ENCODE peak calls at places on chromosomes 7 and 10, in four cellular contexts. Y is transverse colon, A is tibial nerve, B is H1. L is an unnamed sample. For H3K4me1, the result is how much of the 10 kb centered on the place peaks cover.

GRCh38 chr10:80900661-80901060 is 363.0 kb downstream of the SH2D4B start:
- DNase-seq in A (no peak), Y (no peak), B (no peak), L (no peak)

GRCh38 chr7:79420464-79420863 is 33.0 kb downstream of the MAGI2 start:
- DNase-seq in A (peak), Y (no peak), B (no peak), L (no peak)

GRCh38 chr10:119896061-119896655 is 3.6 kb downstream of the SEC23IP start:
- DNase-seq in B (no peak), A (peak), Y (no peak), L (no peak)

GRCh38 chr7:151876899-151877777 is at the start of gene PRKAG2:
- DNase-seq in B (no peak), Y (peak), A (peak), L (peak)

GRCh38 chr10:43226441-43226840 is 40.4 kb downstream of the RASGEF1A start:
- DNase-seq in B (no peak), Y (peak), A (no peak), L (no peak)

GRCh38 chr7:145644426-145645154 is 472.0 kb upstream of the CNTNAP2 start:
- DNase-seq in Y (no peak), B (no peak), A (no peak), L (no peak)

GRCh38 chr7:27419581-27420177 is 177.1 kb downstream of the EVX1 start:
- DNase-seq in B (no peak), A (no peak), Y (no peak), L (no peak)

GRCh38 chr7:44158060-44158872 is 17.1 kb upstream of the MYL7 start:
- DNase-seq in Y (no peak), B (no peak), A (no peak), L (no peak)

GRCh38 chr7:151542606-151543130 is 23.0 kb upstream of the RHEB start:
- DNase-seq in Y (no peak), A (no peak), B (no peak), L (no peak)

GRCh38 chr10:89946106-89946505 is 244.7 kb downstream of the KIF20B start:
- DNase-seq in A (no peak), B (no peak), Y (no peak), L (no peak)

GRCh38 chr10:73653195-73653594 is 2.6 kb downstream of the SYNPO2L start:
- DNase-seq in A (no peak), B (no peak), Y (no peak), L (no peak)

DNA sequence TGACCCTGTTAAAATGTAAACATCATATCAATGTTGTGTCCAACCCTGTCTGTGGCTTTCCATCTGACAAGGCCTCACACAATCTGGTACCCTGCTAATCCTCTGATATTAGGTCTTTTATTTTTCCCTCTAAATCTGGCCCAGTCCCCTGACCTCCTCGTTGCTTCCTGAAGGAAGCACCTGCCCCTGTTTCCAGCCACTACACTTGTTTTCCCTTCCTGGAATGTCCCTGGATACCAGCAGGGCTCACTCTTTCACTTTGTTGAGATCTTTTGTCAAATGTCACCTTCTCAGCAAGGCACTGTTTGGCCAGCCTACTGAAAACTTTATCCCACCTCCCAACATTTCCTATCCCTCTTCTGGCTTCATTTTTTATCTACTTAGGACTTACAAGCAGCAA is 2.1 kb downstream of the SAMD9L start:
- DNase-seq in B (no peak), A (no peak), Y (no peak), L (no peak)
- H3K27ac ChIP-seq in B (no peak), A (peak), Y (no peak), L (peak)

GRCh38 chr7:91749418-91749817 is 131.1 kb downstream of the MTERF1 start:
- DNase-seq in B (no peak), A (no peak), Y (no peak), L (no peak)
- TF ChIP-seq POLR2A in B (no peak), A (no peak), Y (no peak), L (no peak)

GRCh38 chr10:70575874-70576802 is 26.4 kb downstream of the PRF1 start:
- DNase-seq in B (no peak), Y (peak), A (peak), L (peak)
- H3K4me1 ChIP-seq in B (under half), Y (under half), A (under half), L (under half)

GRCh38 chr7:99876933-99877332 is at the start of gene OR2AE1:
- DNase-seq in B (no peak), A (no peak), Y (no peak), L (no peak)
- H3K27ac ChIP-seq in B (no peak), A (no peak), Y (no peak), L (no peak)